ENCODE peak calls at places on chromosomes 1 and 21, in five cellular contexts. X is sigmoid colon, F is brain microvascular endothelial cell, A is astrocyte, U is body of pancreas. O is an unnamed sample.

GRCh38 chr1:23478896-23479790 is 4.8 kb downstream of the ASAP3 start:
- DNase-seq in X (peak), F (peak), A (peak), U (peak), O (peak)

GRCh38 chr1:233394860-233395717 is 67.6 kb downstream of the MAP3K21 start:
- DNase-seq in X (no peak), F (peak), A (peak), U (peak), O (peak)

GRCh38 chr1:181103404-181103803 is 14.9 kb downstream of the IER5 start:
- DNase-seq in X (no peak), F (no peak), A (no peak), U (no peak), O (no peak)

GRCh38 chr1:54885863-54886723 is 902 bp downstream of the DHCR24 start:
- DNase-seq in X (no peak), F (no peak), A (peak), U (peak), O (peak)

GRCh38 chr1:235442788-235443429 is 61.3 kb downstream of the B3GALNT2 start:
- DNase-seq in X (no peak), F (peak), A (peak), U (no peak), O (no peak)

GRCh38 chr1:25167269-25168192 is 64.8 kb downstream of the SYF2 start:
- DNase-seq in X (no peak), F (no peak), A (no peak), U (no peak), O (peak)

GRCh38 chr1:94713472-94714141 is 106.5 kb upstream of the SLC44A3 start:
- DNase-seq in X (peak), F (peak), A (peak), U (peak), O (peak)

GRCh38 chr1:148353461-148354283 is 129.4 kb downstream of the PPIAL4G start:
- DNase-seq in X (no peak), F (peak), A (peak), U (no peak), O (peak)

GRCh38 chr1:64508521-64509096 is 38.7 kb downstream of the CACHD1 start:
- DNase-seq in X (no peak), F (no peak), A (no peak), U (no peak), O (no peak)

GRCh38 chr21:40421121-40421520 is 425.8 kb downstream of the DSCAM start:
- DNase-seq in X (no peak), F (no peak), A (no peak), U (no peak), O (no peak)

GRCh38 chr1:26832249-26832960 is 5.9 kb downstream of the ZDHHC18 start:
- DNase-seq in X (no peak), F (no peak), A (no peak), U (no peak), O (no peak)

GRCh38 chr1:77438239-77438913 is 156.6 kb downstream of the AK5 start:
- DNase-seq in X (no peak), F (peak), A (peak), U (peak), O (no peak)

GRCh38 chr1:183989078-183989577 is 48.4 kb downstream of the COLGALT2 start:
- DNase-seq in X (no peak), F (peak), A (peak), U (peak), O (peak)

GRCh38 chr21:36429672-36430546 is 44.7 kb downstream of the CHAF1B start:
- DNase-seq in X (peak), F (peak), A (peak), U (peak), O (peak)

GRCh38 chr1:72101840-72102632 is 180.3 kb downstream of the NEGR1 start:
- DNase-seq in X (no peak), F (no peak), A (no peak), U (no peak), O (no peak)

GRCh38 chr1:72109916-72110315 is 172.4 kb downstream of the NEGR1 start:
- DNase-seq in X (no peak), F (no peak), A (no peak), U (no peak), O (no peak)

GRCh38 chr1:72100766-72101165 is 181.6 kb downstream of the NEGR1 start:
- DNase-seq in X (no peak), F (no peak), A (no peak), U (no peak), O (no peak)

DNA sequence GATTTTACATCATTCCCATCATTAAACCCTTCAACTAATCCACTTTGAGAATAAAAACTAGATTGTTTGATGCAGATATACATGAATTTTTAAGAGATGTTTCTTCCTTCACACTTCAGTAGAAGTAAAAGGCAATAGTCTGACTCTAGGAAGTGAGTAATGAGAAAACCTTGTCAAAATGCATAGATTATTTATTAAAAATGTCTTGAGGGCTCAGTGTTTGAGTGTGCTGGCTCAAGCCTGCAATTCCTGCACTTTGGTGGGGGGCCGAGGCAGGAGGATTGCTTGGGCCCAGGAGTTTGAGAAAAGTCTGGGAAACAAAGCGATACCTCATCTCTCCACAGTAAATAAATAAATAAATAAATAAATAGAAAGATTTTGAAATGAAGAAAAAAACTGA is 177.1 kb downstream of the NEGR1 start:
- DNase-seq in X (no peak), F (no peak), A (no peak), U (no peak), O (no peak)
- H3K27ac ChIP-seq in X (no peak), F (no peak), A (no peak), U (no peak), O (no peak)

GRCh38 chr1:206662396-206663092 is 22.2 kb upstream of the MAPKAPK2 start:
- DNase-seq in X (no peak), F (no peak), A (no peak), U (no peak), O (no peak)
- H3K27ac ChIP-seq in X (no peak), F (no peak), A (no peak), U (no peak), O (no peak)

GRCh38 chr1:204684206-204684536 is 1.4 kb downstream of the LRRN2 start:
- DNase-seq in X (no peak), F (no peak), A (no peak), U (no peak), O (no peak)

GRCh38 chr1:204688007-204688406 is 2.5 kb upstream of the LRRN2 start:
- DNase-seq in X (no peak), F (no peak), A (no peak), U (no peak), O (no peak)

GRCh38 chr1:204684551-204685235 is 845 bp downstream of the LRRN2 start:
- DNase-seq in X (peak), F (no peak), A (no peak), U (peak), O (no peak)

GRCh38 chr1:204683284-204684205 is 2.0 kb downstream of the LRRN2 start:
- DNase-seq in X (peak), F (no peak), A (no peak), U (no peak), O (no peak)

GRCh38 chr1:204685236-204686006 is at the start of gene LRRN2:
- DNase-seq in X (peak), F (no peak), A (peak), U (peak), O (peak)
- H3K27ac ChIP-seq in X (peak), F (no peak), A (no peak), U (no peak), O (no peak)

GRCh38 chr21:44836666-44837471 is 19.0 kb upstream of the SUMO3 start:
- DNase-seq in X (no peak), F (no peak), A (no peak), U (peak), O (peak)

GRCh38 chr21:44835647-44835973 is 17.7 kb upstream of the SUMO3 start:
- DNase-seq in X (no peak), F (no peak), A (no peak), U (no peak), O (no peak)

GRCh38 chr21:44834951-44835646 is 17.2 kb upstream of the SUMO3 start:
- DNase-seq in X (no peak), F (no peak), A (no peak), U (no peak), O (no peak)

GRCh38 chr21:44837537-44837936 is 19.7 kb upstream of the SUMO3 start:
- DNase-seq in X (no peak), F (no peak), A (no peak), U (no peak), O (no peak)

DNA sequence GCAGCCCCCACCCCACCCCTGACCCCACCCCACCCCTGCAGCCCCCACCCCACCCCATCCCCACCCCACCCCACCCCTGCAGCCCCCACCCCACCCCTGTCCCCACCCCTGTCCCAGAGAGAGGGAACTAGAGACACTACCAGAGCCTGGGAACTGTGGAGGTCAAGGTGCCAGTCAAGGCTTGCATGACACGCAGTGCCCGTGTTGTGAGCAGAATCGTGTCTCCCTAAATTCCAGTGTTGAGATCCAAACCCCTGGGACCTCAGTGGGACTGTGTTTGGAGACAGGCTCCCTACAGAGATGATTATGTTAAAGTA is 18.4 kb upstream of the SUMO3 start:
- DNase-seq in X (no peak), F (no peak), A (no peak), U (no peak), O (no peak)
- H3K27ac ChIP-seq in X (no peak), F (no peak), A (no peak), U (no peak), O (no peak)

GRCh38 chr1:225818229-225818628 is 8.3 kb downstream of the EPHX1 start:
- DNase-seq in X (no peak), F (no peak), A (no peak), U (no peak), O (no peak)
- H3K27ac ChIP-seq in X (peak), F (no peak), A (no peak), U (peak), O (peak)

DNA sequence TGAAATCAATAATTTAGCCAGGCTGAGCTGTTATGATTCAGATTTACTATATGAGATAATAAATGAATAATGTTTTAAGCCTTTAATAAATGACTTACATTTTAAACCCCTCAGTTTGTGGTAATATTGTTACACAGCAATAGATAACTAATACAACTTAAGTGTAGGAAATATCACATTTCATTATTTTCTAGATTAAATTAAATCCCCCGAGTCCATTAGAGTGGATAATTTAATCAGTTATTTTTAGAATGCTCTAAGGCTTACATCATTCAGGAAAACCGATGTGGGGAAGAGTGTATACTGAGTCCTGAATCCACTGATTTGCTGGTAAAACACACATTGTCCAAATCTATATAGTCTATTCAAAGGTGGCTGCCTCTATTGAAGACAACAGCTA is 35.7 kb upstream of the DOCK7 start:
- DNase-seq in X (no peak), F (no peak), A (no peak), U (no peak), O (no peak)
- H3K27ac ChIP-seq in X (no peak), F (no peak), A (no peak), U (no peak), O (no peak)

O was measured in hepatocyte.